ENCODE peak calls at places on chromosome 20, in five cellular contexts. N is choroid plexus epithelial cell, Y is adrenal gland, Q is psoas muscle, G is foreskin fibroblast. V is an unnamed sample.

GRCh38 chr20:2023151-2023550 is 29.3 kb upstream of the PDYN start:
- DNase-seq in Y (no peak), G (no peak), Q (no peak), N (no peak), V (no peak)

GRCh38 chr20:25299801-25300200 is 51.9 kb downstream of the PYGB start:
- DNase-seq in G (peak; percentile 49), Q (no peak), N (peak; percentile 45), Y (no peak), V (no peak)

GRCh38 chr20:8018928-8019177 is 708 bp downstream of the TMX4 start:
- DNase-seq in G (no peak), N (peak; percentile 41), Q (no peak), Y (no peak), V (no peak)

GRCh38 chr20:20888273-20888656 is 175.8 kb upstream of the RALGAPA2 start:
- DNase-seq in G (no peak), Y (no peak), N (no peak), Q (no peak), V (no peak)

GRCh38 chr20:37389844-37390275 is 43.9 kb downstream of the SRC start:
- DNase-seq in G (no peak), Q (peak; percentile 34), N (no peak), Y (no peak), V (no peak)

GRCh38 chr20:51802170-51802745 is at the start of gene SALL4:
- DNase-seq in Q (no peak), Y (no peak), G (peak; percentile 19), N (peak; percentile 30), V (peak; percentile 64)

GRCh38 chr20:61057313-61058171 is 194.5 kb upstream of the CDH4 start:
- DNase-seq in Y (no peak), Q (no peak), N (no peak), G (no peak), V (no peak)

GRCh38 chr20:49700411-49701185 is 13.1 kb downstream of the B4GALT5 start:
- DNase-seq in N (peak; percentile 70), Y (no peak), Q (no peak), G (peak; percentile 90), V (no peak)

GRCh38 chr20:39784693-39785092 is 822.5 kb downstream of the DHX35 start:
- DNase-seq in Y (no peak), N (no peak), Q (no peak), G (no peak), V (no peak)

GRCh38 chr20:37311710-37312355 is 22.4 kb downstream of the MANBAL start:
- DNase-seq in Q (no peak), G (peak; percentile 75), N (no peak), Y (no peak), V (no peak)

GRCh38 chr20:2264118-2264517 is 31.7 kb upstream of the TGM3 start:
- DNase-seq in Y (no peak), Q (no peak), G (no peak), N (no peak), V (no peak)

GRCh38 chr20:14155361-14155760 is 160.0 kb downstream of the MACROD2 start:
- DNase-seq in N (no peak), Y (no peak), Q (no peak), G (no peak), V (no peak)

GRCh38 chr20:56625837-56626236 is 3.3 kb upstream of the TFAP2C start:
- DNase-seq in N (no peak), Q (no peak), Y (no peak), G (no peak), V (no peak)

GRCh38 chr20:36173451-36173933 is 19.0 kb downstream of the EPB41L1 start:
- DNase-seq in N (peak; percentile 46), Y (peak; percentile 54), Q (no peak), G (peak; percentile 43), V (no peak)

GRCh38 chr20:58640446-58640845 is 10.6 kb upstream of the STX16 start:
- DNase-seq in G (peak; percentile 41), N (peak; percentile 84), Y (no peak), Q (no peak), V (no peak)

GRCh38 chr20:1897486-1897885 is 2.3 kb downstream of the SIRPA start:
- DNase-seq in N (no peak), G (no peak), Q (no peak), Y (peak; percentile 53), V (no peak)

GRCh38 chr20:11387189-11387754 is 530.4 kb upstream of the BTBD3 start:
- DNase-seq in N (peak; percentile 88), G (peak; percentile 74), Y (no peak), Q (no peak), V (no peak)

GRCh38 chr20:4063631-4064030 is 48.3 kb upstream of the RNF24 start:
- DNase-seq in Y (no peak), N (peak; percentile 79), G (peak; percentile 59), Q (no peak), V (no peak)

GRCh38 chr20:47389867-47390347 is 33.4 kb upstream of the ZMYND8 start:
- DNase-seq in Q (no peak), N (peak; percentile 51), G (peak; percentile 92), Y (no peak), V (no peak)

GRCh38 chr20:14597206-14597715 is 259.8 kb upstream of the FLRT3 start:
- DNase-seq in Q (no peak), G (peak; percentile 44), Y (no peak), N (no peak), V (no peak)

GRCh38 chr20:3203315-3204123 is 963 bp downstream of the DDRGK1 start:
- DNase-seq in Q (no peak), Y (no peak), N (peak; percentile 16), G (peak; percentile 43), V (peak; percentile 52)

GRCh38 chr20:48295445-48295903 is 510.2 kb upstream of the SULF2 start:
- DNase-seq in N (peak; percentile 96), Y (peak; percentile 38), Q (no peak), G (peak; percentile 97), V (no peak)

GRCh38 chr20:22106308-22106938 is 401.0 kb downstream of the PAX1 start:
- DNase-seq in N (peak; percentile 37), G (no peak), Q (no peak), Y (no peak), V (no peak)
- TF ChIP-seq CTCF in N (peak; percentile 36), G (no peak), Q (no peak), Y (peak; percentile 31), V (no peak)

DNA sequence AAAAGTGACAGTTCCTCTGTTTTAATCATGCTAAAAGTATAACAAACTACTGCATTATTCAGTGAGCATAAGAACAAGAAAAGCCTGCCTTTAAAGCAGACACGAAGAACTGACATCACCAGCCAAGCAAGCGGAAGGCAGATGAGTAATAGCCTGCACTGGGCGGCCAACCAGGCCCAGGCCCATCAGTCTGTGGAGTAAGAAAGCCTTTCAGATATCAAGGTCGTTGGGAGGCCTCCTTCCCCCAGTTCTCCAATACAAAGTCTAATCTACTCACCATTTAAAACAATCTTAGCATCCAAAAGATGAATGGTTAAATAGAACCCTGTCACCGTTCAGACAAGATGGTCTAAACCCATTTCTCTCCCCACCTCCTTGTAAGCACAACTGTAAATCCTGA is 68.2 kb downstream of the ZHX3 start:
- DNase-seq in G (peak; percentile 96), Y (peak; percentile 78), Q (peak; percentile 88), N (peak; percentile 96), V (no peak)
- H3K4me3 ChIP-seq in G (no peak overlapping the region), Y (no peak overlapping the region), Q (no peak overlapping the region), N (no peak overlapping the region), V (no peak overlapping the region)

GRCh38 chr20:46011631-46012482 is 3.1 kb downstream of the MMP9 start:
- DNase-seq in G (peak; percentile 29), Q (peak; percentile 82), Y (peak; percentile 40), N (peak; percentile 27), V (no peak)
- TF ChIP-seq CTCF in G (peak; percentile 8), Q (no peak), Y (no peak), N (peak; percentile 28), V (no peak)

GRCh38 chr20:38673731-38674177 is 50.5 kb upstream of the SLC32A1 start:
- DNase-seq in N (peak; percentile 14), Y (no peak), G (peak; percentile 31), Q (no peak), V (no peak)
- H3K4me3 ChIP-seq in N (peak overlapping the region; percentile 63), Y (peak overlapping the region; percentile 16), G (peak overlapping the region; percentile 64), Q (peak overlapping the region; percentile 59), V (peak overlapping the region; percentile 23)

GRCh38 chr20:23782366-23782983 is 31.7 kb upstream of the CST1 start:
- DNase-seq in G (peak; percentile 52), Q (no peak), N (peak; percentile 64), Y (no peak), V (no peak)
- TF ChIP-seq CTCF in G (peak; percentile 56), Q (peak; percentile 40), N (peak; percentile 76), Y (peak; percentile 7), V (peak; percentile 37)

GRCh38 chr20:9515761-9516657 is 1.6 kb downstream of the LAMP5 start:
- DNase-seq in G (peak; percentile 32), Y (peak; percentile 41), N (no peak), Q (no peak), V (peak; percentile 29)
- H3K4me3 ChIP-seq in G (no peak overlapping the region), Y (no peak overlapping the region), N (no peak overlapping the region), Q (peak overlapping the region; percentile 22), V (no peak overlapping the region)

DNA sequence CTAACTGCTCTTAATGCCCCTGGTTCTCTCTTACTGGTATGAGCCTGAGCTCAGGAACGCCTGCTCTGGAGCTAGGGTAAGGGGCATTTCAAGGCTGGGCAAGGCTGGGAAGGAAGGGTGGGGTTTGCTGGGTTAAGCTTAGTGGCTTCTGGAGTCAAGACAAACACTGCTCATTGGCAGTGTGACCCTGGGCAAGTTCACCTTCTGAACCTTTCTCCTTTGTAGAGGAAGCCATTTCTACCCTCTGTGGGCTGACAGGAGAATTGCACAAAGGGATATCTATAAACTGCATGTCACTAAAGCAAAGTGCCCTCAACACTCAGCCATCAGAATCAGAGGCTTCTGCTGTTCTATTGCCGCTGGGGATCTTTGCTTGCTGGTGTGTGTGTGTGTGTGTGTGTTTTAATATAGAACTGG is 20.3 kb upstream of the LRRN4 start:
- DNase-seq in N (peak; percentile 30), Q (no peak), G (no peak), Y (no peak), V (no peak)
- TF ChIP-seq CTCF in N (peak; percentile 60), Q (peak; percentile 27), G (peak; percentile 16), Y (no peak), V (peak; percentile 28)